ENCODE peak calls at places on chromosomes 12 and 14, in five cellular contexts. V, S, D, K and O are unnamed samples. For H3K4me1, the result is how much of the 10 kb centered on the place peaks cover.

GRCh38 chr12:80979251-80979650 is 41.5 kb upstream of the LIN7A start:
- DNase-seq in V (no peak), S (no peak), D (no peak), K (no peak), O (no peak)

GRCh38 chr14:70359076-70359424 is 433 bp downstream of the COX16 start:
- DNase-seq in V (no peak), S (no peak), D (no peak), K (no peak), O (no peak)

GRCh38 chr12:23847857-23848256 is 101.6 kb downstream of the SOX5 start:
- DNase-seq in V (no peak), S (no peak), D (no peak), K (no peak), O (no peak)

GRCh38 chr12:45216983-45217485 is 1.1 kb downstream of the ANO6 start:
- DNase-seq in V (no peak), S (no peak), D (no peak), K (no peak), O (no peak)

GRCh38 chr12:128121424-128121823 is 145.5 kb upstream of the TMEM132C start:
- DNase-seq in V (no peak), S (no peak), D (no peak), K (no peak), O (no peak)

GRCh38 chr14:51424041-51424440 is 184.0 kb downstream of the TMX1 start:
- DNase-seq in V (no peak), S (no peak), D (no peak), K (no peak), O (no peak)

GRCh38 chr14:24051162-24051788 is 534 bp upstream of the CARMIL3 start:
- DNase-seq in V (no peak), S (no peak), D (no peak), K (no peak), O (no peak)

GRCh38 chr14:83463500-83464098 is 1929.9 kb upstream of the SEL1L start:
- DNase-seq in V (no peak), S (peak), D (no peak), K (peak), O (peak)

GRCh38 chr12:45989857-45990467 is 412 bp downstream of the SCAF11 start:
- DNase-seq in V (peak), S (no peak), D (peak), K (peak), O (no peak)

GRCh38 chr14:32932921-32933622 is 5.6 kb upstream of the NPAS3 start:
- DNase-seq in V (no peak), S (no peak), D (peak), K (no peak), O (no peak)

GRCh38 chr12:4894019-4894418 is 15.7 kb upstream of the KCNA1 start:
- DNase-seq in V (no peak), S (no peak), D (no peak), K (no peak), O (no peak)

GRCh38 chr12:100375023-100375737 is 18.3 kb downstream of the SLC17A8 start:
- DNase-seq in V (no peak), S (no peak), D (peak), K (peak), O (peak)

GRCh38 chr12:77540097-77540496 is 290.6 kb upstream of the NAV3 start:
- DNase-seq in V (no peak), S (no peak), D (no peak), K (no peak), O (no peak)

GRCh38 chr14:69316449-69317391 is 56.8 kb downstream of the GALNT16 start:
- DNase-seq in V (no peak), S (no peak), D (peak), K (peak), O (peak)

GRCh38 chr14:96094211-96094610 is 55.0 kb downstream of the C14orf132 start:
- DNase-seq in V (no peak), S (no peak), D (no peak), K (no peak), O (no peak)

GRCh38 chr14:81551471-81551870 is 17.8 kb upstream of the SEL1L start:
- DNase-seq in V (no peak), S (no peak), D (no peak), K (no peak), O (no peak)

GRCh38 chr12:124683330-124683662 is 115.9 kb upstream of the NCOR2 start:
- DNase-seq in V (no peak), S (no peak), D (no peak), K (peak), O (peak)

GRCh38 chr12:25529738-25530137 is 23.3 kb downstream of the LMNTD1 start:
- DNase-seq in V (no peak), S (no peak), D (no peak), K (peak), O (no peak)

GRCh38 chr14:71248204-71248603 is 340.9 kb downstream of the PCNX1 start:
- DNase-seq in V (no peak), S (no peak), D (no peak), K (peak), O (no peak)

GRCh38 chr12:100359822-100360221 is 2.9 kb downstream of the SLC17A8 start:
- DNase-seq in V (no peak), S (no peak), D (no peak), K (peak), O (no peak)

GRCh38 chr12:57475271-57476161 is 4.2 kb downstream of the ARHGAP9 start:
- DNase-seq in V (no peak), S (no peak), D (peak), K (no peak), O (no peak)

GRCh38 chr12:124499873-124500231 is 67.6 kb downstream of the NCOR2 start:
- DNase-seq in V (no peak), S (no peak), D (no peak), K (no peak), O (no peak)

GRCh38 chr12:32828552-32828951 is 68.0 kb downstream of the PKP2 start:
- DNase-seq in V (no peak), S (no peak), D (no peak), K (no peak), O (no peak)

DNA sequence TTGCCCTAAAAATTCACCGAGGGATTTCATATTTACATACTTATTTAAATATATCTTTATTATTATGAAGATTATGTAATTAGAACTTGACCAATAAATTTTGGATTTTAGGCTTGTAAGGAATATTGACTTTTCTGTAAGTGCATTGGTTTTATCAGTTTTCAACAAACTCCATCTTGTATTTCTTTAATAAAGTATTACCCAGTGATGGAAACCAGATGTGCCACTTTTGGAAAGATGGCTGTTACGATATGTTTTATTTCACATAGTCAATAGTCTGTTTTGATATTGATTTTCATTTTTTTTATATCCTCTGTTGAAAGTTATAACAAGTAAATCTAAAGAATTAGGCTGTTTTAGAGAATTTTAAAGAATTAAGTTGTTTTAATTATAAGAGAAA is 1.8 kb downstream of the MON2 start:
- DNase-seq in V (no peak), S (no peak), D (no peak), K (no peak), O (no peak)
- H3K4me3 ChIP-seq in V (no peak), S (peak), D (peak), K (no peak), O (no peak)

DNA sequence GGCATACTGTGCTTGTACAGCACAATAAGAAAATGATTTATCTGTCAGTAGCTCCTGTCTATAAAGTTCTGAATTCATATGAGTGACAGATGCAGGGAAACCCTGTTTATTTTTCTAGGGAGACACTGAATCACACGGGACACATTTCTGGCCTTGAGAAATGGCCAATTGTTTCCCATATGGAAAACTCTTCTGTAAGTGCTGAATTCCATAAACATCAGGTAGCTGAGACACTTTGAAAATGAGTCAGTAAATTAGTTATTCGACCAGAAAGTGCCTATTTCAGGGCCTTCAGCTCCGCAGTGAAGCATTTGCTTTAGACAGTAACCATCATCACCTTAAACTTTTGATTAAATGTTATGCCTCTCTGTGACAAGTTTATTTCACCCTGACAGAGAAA is 184.4 kb downstream of the TMEM132D start:
- DNase-seq in V (no peak), S (no peak), D (no peak), K (no peak), O (no peak)
- H3K27ac ChIP-seq in V (no peak), S (no peak), D (no peak), K (no peak), O (no peak)

DNA sequence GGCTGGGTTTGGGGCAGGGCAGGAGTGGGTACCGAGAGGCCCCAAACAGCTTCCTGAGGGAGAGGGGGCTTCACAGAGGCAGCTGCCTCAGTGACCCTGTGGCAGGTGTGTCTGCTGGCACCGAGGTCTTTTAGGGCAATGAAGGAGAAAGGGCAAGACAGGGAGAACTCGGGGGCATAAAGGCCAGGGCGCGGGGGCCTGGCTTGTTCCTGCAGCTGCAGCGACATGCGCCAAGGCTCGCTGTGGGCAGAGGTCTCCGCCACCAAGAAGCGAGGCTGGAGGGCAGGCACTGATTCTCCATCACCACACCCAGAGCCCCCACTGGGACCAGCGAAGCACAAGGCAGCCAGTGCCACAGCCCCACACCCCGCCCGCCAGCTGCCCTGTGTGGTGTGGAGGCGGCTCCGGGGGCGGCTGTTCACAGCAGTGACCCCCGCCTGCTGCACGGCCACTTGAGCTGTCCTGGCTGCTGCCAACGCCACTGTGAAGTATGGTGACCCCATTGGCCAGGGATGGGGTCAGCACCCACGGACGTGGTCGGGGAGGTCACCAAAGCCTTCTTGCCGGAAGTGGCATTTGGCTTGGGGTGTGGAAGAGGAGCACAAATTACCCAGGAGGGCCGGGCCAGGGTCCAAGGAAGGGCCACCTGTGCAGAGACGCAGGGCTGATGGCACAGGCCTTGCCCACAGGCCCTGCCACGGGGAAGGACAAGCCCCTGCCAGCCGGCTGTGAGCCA is 16.4 kb downstream of the BAG5 start:
- DNase-seq in V (no peak), S (no peak), D (peak), K (no peak), O (no peak)
- H3K4me1 ChIP-seq in V (under half), S (under half), D (under half), K (under half), O (under half)

GRCh38 chr12:54017845-54018607 is 9.2 kb downstream of the HOXC8 start:
- DNase-seq in V (peak), S (peak), D (peak), K (peak), O (no peak)
- H3K4me3 ChIP-seq in V (peak), S (peak), D (peak), K (peak), O (no peak)

GRCh38 chr12:96242597-96242996 is 48.4 kb downstream of the ELK3 start:
- DNase-seq in V (peak), S (no peak), D (no peak), K (no peak), O (no peak)
- H3K27ac ChIP-seq in V (peak), S (no peak), D (no peak), K (no peak), O (peak)

DNA sequence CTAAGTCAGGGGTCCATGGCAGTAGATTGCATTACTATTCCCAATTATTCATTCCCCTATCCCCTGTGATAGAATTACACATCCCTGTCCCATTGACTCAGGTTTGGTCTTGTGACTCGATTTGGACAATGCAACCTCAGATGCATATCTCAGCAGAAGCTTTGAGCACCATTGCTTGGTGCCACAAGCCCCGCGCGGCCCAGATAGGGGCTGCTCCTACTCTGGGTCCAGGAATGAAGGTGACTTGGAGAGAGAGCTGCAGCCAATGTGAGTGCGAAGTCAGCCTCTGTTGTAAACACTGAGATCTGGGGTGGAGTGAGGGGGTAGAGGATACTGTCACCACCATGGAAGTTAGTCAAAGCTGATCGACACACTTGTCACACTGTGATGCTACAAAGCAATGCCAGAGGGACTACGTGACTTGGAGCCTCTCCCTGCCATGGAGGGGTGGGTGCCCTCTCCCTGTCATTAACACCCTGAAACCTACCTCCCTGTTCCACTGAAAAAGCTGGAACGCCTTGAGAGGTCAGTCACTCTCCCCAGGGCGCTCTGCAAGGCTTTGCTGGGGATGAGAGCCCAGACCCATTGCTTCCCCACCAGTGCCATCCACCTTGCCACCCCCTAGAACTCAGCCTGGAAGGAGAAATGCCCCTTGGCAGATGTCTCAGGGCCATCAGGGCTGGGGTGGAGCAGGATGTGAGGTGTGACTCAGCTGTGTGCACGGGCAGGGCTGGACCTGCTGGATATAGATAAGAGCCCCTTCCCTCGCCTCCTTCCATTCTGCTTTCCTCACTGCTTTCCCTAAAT is 6.6 kb upstream of the PLEK2 start:
- DNase-seq in V (no peak), S (no peak), D (no peak), K (peak), O (no peak)
- H3K4me1 ChIP-seq in V (under half), S (under half), D (under half), K (under half), O (under half)